ENCODE peak calls at places on chromosome X, in nine cellular contexts. N is RKO; K is midbrain; B is lung; D is occipital lobe; X is stimulated activated naive CD4-positive, alpha-beta T cell; A is retina; E is OCI-LY7; Y is Calu3. S is an unnamed sample.

GRCh38 chrX:118839334-118839958 is 15.8 kb downstream of the ZCCHC12 start:
- DNase-seq in N (no peak), K (peak), B (peak), D (peak), X (no peak), A (peak), E (no peak), Y (peak), S (no peak)

GRCh38 chrX:68238568-68238967 is 194.7 kb downstream of the OPHN1 start:
- DNase-seq in N (no peak), K (no peak), B (no peak), D (no peak), X (no peak), A (no peak), E (no peak), Y (peak), S (no peak)

GRCh38 chrX:40262641-40263560 is 165.1 kb upstream of the BCOR start:
- DNase-seq in N (no peak), K (no peak), B (peak), D (no peak), X (no peak), A (no peak), E (no peak), Y (peak), S (peak)

GRCh38 chrX:110450050-110450449 is 91.4 kb downstream of the RTL9 start:
- DNase-seq in N (peak), K (peak), B (peak), D (peak), X (no peak), A (peak), E (peak), Y (peak), S (peak)

GRCh38 chrX:71923516-71923915 is 12.9 kb downstream of the NHSL2 start:
- DNase-seq in N (no peak), K (no peak), B (no peak), D (no peak), X (no peak), A (no peak), E (no peak), Y (no peak), S (no peak)

GRCh38 chrX:133415276-133416105 is at the start of gene GPC4:
- DNase-seq in N (peak), K (peak), B (peak), D (peak), X (no peak), A (peak), E (no peak), Y (peak), S (no peak)

GRCh38 chrX:49243166-49243565 is 7.9 kb downstream of the CCDC22 start:
- DNase-seq in N (no peak), K (no peak), B (no peak), D (no peak), X (no peak), A (no peak), E (no peak), Y (no peak), S (no peak)

GRCh38 chrX:110318664-110318968 is 731 bp upstream of the AMMECR1 start:
- DNase-seq in N (peak), K (no peak), B (no peak), D (no peak), X (no peak), A (no peak), E (peak), Y (no peak), S (no peak)

GRCh38 chrX:102606115-102606514 is 6.8 kb downstream of the ARMCX5 start:
- DNase-seq in N (no peak), K (no peak), B (no peak), D (no peak), X (no peak), A (no peak), E (no peak), Y (no peak), S (no peak)

GRCh38 chrX:97367149-97367548 is 483.4 kb downstream of the RPA4 start:
- DNase-seq in N (no peak), K (no peak), B (no peak), D (no peak), X (no peak), A (no peak), E (no peak), Y (no peak), S (no peak)

GRCh38 chrX:42102586-42103282 is 179.4 kb upstream of the CASK start:
- DNase-seq in N (no peak), K (no peak), B (no peak), D (no peak), X (no peak), A (no peak), E (no peak), Y (no peak), S (no peak)

GRCh38 chrX:153226344-153227190 is 47.5 kb downstream of the MAGEA1 start:
- DNase-seq in N (peak), K (no peak), B (peak), D (no peak), X (no peak), A (peak), E (no peak), Y (peak), S (peak)

GRCh38 chrX:118207831-118208453 is 91.3 kb upstream of the KLHL13 start:
- DNase-seq in N (no peak), K (no peak), B (no peak), D (no peak), X (no peak), A (no peak), E (no peak), Y (no peak), S (no peak)

GRCh38 chrX:119605398-119605738 is 856 bp downstream of the NKRF start:
- DNase-seq in N (peak), K (no peak), B (no peak), D (peak), X (no peak), A (peak), E (no peak), Y (peak), S (no peak)

GRCh38 chrX:36214924-36215323 is 295.4 kb downstream of the CFAP47 start:
- DNase-seq in N (no peak), K (no peak), B (no peak), D (no peak), X (no peak), A (no peak), E (no peak), Y (no peak), S (no peak)

GRCh38 chrX:140701480-140701879 is 8.1 kb upstream of the LINC00632 start:
- DNase-seq in N (peak), K (peak), B (no peak), D (no peak), X (no peak), A (no peak), E (no peak), Y (no peak), S (no peak)

GRCh38 chrX:1185556-1185955 is 26.9 kb downstream of the CRLF2 start:
- DNase-seq in N (no peak), K (no peak), B (no peak), D (no peak), X (no peak), A (no peak), E (no peak), Y (no peak), S (no peak)

GRCh38 chrX:148424570-148424969 is 75.8 kb upstream of the AFF2 start:
- DNase-seq in N (no peak), K (no peak), B (no peak), D (no peak), X (no peak), A (no peak), E (no peak), Y (no peak), S (no peak)

S was measured in HTR-8/SVneo.